ENCODE peak calls at places on chromosome 13, in eight cellular contexts. J is CD4-positive, alpha-beta T cell; U is naive thymus-derived CD4-positive, alpha-beta T cell; B is GM23338; T is Caco-2; V is IMR-90; S is sigmoid colon; W is right cardiac atrium. A is an unnamed sample.
A peak's percentile ranks its signal among the peaks of the same experiment; 100 is the strongest.

GRCh38 chr13:107441279-107441678 is 774.1 kb downstream of the LIG4 start:
- DNase-seq in J (no peak), U (no peak), B (no peak), T (no peak), V (peak; percentile 89), S (no peak), W (no peak), A (no peak)

GRCh38 chr13:35789335-35790166 is 313.1 kb upstream of the MAB21L1 start:
- DNase-seq in J (no peak), U (no peak), B (peak; percentile 53), T (peak; percentile 9), V (peak; percentile 61), S (no peak), W (no peak), A (peak; percentile 43)

GRCh38 chr13:98672947-98673545 is 79.4 kb downstream of the SLC15A1 start:
- DNase-seq in J (peak; percentile 22), U (peak; percentile 57), B (peak; percentile 90), T (peak; percentile 87), V (peak; percentile 75), S (peak; percentile 84), W (peak; percentile 75), A (peak; percentile 75)

GRCh38 chr13:98349731-98350305 is 172.7 kb upstream of the RNF113B start:
- DNase-seq in J (no peak), U (no peak), B (peak; percentile 71), T (peak; percentile 65), V (no peak), S (no peak), W (no peak), A (no peak)

GRCh38 chr13:36421447-36421846 is 10.8 kb upstream of the CCNA1 start:
- DNase-seq in J (no peak), U (no peak), B (no peak), T (no peak), V (no peak), S (no peak), W (no peak), A (no peak)

GRCh38 chr13:27171244-27171829 is at the start of gene USP12:
- DNase-seq in J (peak; percentile 46), U (no peak), B (peak; percentile 73), T (peak; percentile 72), V (peak; percentile 22), S (no peak), W (no peak), A (peak; percentile 54)

GRCh38 chr13:66864627-66865026 is 365.5 kb downstream of the PCDH9 start:
- DNase-seq in J (no peak), U (no peak), B (no peak), T (no peak), V (no peak), S (no peak), W (no peak), A (no peak)

GRCh38 chr13:67101730-67102467 is 128.2 kb downstream of the PCDH9 start:
- DNase-seq in J (no peak), U (no peak), B (no peak), T (no peak), V (peak; percentile 6), S (no peak), W (no peak), A (no peak)

GRCh38 chr13:43286769-43287168 is 263.4 kb downstream of the DNAJC15 start:
- DNase-seq in J (no peak), U (no peak), B (no peak), T (no peak), V (no peak), S (no peak), W (no peak), A (no peak)

GRCh38 chr13:34748078-34748477 is 194.0 kb upstream of the NBEA start:
- DNase-seq in J (no peak), U (no peak), B (no peak), T (no peak), V (no peak), S (no peak), W (peak; percentile 71), A (no peak)

GRCh38 chr13:34640179-34640929 is 301.7 kb upstream of the NBEA start:
- DNase-seq in J (no peak), U (no peak), B (no peak), T (no peak), V (no peak), S (no peak), W (no peak), A (no peak)

GRCh38 chr13:76799696-76800095 is 86.5 kb downstream of the KCTD12 start:
- DNase-seq in J (no peak), U (peak; percentile 6), B (no peak), T (no peak), V (no peak), S (no peak), W (no peak), A (no peak)

GRCh38 chr13:111396457-111396856 is 76.0 kb downstream of the TEX29 start:
- DNase-seq in J (no peak), U (no peak), B (no peak), T (no peak), V (no peak), S (no peak), W (no peak), A (no peak)

GRCh38 chr13:72839831-72840426 is 58.0 kb downstream of the PIBF1 start:
- DNase-seq in J (peak; percentile 18), U (peak; percentile 36), B (peak; percentile 75), T (peak; percentile 77), V (peak; percentile 42), S (no peak), W (no peak), A (peak; percentile 43)

GRCh38 chr13:68574053-68574452 is 1343.9 kb upstream of the PCDH9 start:
- DNase-seq in J (no peak), U (no peak), B (no peak), T (no peak), V (no peak), S (no peak), W (no peak), A (no peak)

GRCh38 chr13:42007844-42008243 is 40.6 kb upstream of the DGKH start:
- DNase-seq in J (no peak), U (no peak), B (no peak), T (no peak), V (peak; percentile 79), S (no peak), W (no peak), A (no peak)

GRCh38 chr13:22461854-22462565 is 718.8 kb upstream of the SGCG start:
- DNase-seq in J (no peak), U (no peak), B (no peak), T (no peak), V (no peak), S (no peak), W (no peak), A (no peak)

GRCh38 chr13:73870970-73871935 is 263.0 kb downstream of the KLF12 start:
- DNase-seq in J (no peak), U (peak; percentile 17), B (peak; percentile 59), T (no peak), V (peak; percentile 96), S (no peak), W (peak; percentile 37), A (peak; percentile 28)

GRCh38 chr13:25468330-25469178 is 96.8 kb downstream of the ATP8A2 start:
- DNase-seq in J (no peak), U (no peak), B (peak; percentile 73), T (no peak), V (no peak), S (no peak), W (peak; percentile 15), A (peak; percentile 64)

GRCh38 chr13:73704587-73704986 is 429.6 kb downstream of the KLF12 start:
- DNase-seq in J (no peak), U (no peak), B (no peak), T (no peak), V (no peak), S (no peak), W (no peak), A (no peak)

DNA sequence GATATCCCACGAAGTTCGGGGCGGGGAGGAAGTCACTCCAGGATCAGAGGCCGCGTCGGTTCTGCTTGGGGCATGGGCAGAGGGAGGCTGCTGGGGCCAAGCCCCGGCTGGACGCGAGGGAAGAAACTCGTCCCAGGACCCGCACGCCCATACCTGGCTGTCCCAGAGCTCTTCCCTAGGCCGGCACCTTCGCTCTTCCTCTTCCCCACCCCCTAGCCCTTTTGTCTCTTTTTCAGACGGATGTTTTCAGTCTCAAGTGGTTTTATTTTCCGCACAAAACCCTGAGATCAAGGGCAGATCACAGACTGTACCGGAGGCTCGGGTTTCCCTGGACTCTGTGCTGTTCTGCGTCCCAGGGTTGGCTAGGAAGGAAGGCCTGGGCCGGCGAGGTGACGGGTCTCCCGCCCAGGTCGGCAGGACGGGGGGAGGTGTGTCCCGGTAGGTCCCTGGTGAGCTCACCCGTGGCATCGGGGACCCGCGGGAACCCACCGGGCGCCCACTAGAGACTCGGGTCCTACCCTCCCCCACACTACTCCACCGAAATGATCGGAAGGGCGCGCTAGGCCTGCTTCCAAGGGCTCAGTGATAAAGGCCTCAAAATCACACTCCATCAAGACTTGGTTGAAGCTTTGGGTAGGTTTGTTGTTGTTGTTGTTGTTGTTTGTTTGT is 7.9 kb downstream of the ZIC2 start:
- DNase-seq in J (no peak), U (no peak), B (peak; percentile 61), T (no peak), V (no peak), S (no peak), W (no peak), A (peak; percentile 68)
- H3K27me3 ChIP-seq in J (peaks cover 98% of the 10 kb centered on the region), U (peaks cover 38% of the 10 kb centered on the region), B (peaks cover 96% of the 10 kb centered on the region), T (peaks cover 6% of the 10 kb centered on the region), V (peaks cover 93% of the 10 kb centered on the region), S (peaks cover 97% of the 10 kb centered on the region), W (peaks cover 7% of the 10 kb centered on the region), A (no peaks in the 10 kb centered on the region)

DNA sequence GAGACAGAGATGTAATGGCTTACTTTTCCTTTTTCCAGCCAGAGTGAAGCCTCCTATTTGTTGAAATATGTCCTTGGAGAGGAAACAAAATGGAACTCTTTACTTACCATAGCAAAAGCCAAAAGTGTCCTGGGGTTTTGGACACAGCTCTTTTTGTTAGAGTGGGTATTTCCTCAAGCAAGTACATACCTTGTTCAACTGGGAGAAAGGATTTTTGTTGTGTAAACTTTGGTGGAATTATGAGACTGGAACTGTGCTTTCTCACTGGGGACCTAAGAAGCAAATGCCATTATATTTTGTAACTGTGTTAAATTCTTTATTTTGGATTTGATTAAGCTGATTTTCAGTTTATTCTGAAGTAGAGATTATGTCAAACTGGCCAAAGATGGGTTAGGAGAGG is 58.4 kb downstream of the CYSLTR2 start:
- DNase-seq in J (no peak), U (no peak), B (no peak), T (no peak), V (no peak), S (no peak), W (no peak), A (no peak)
- H3K27me3 ChIP-seq in J (no peaks in the 10 kb centered on the region), U (no peaks in the 10 kb centered on the region), B (no peaks in the 10 kb centered on the region), T (no peaks in the 10 kb centered on the region), V (peaks cover 5% of the 10 kb centered on the region), S (no peaks in the 10 kb centered on the region), W (no peaks in the 10 kb centered on the region), A (no peaks in the 10 kb centered on the region)

GRCh38 chr13:51137250-51137649 is 26.2 kb upstream of the C13orf42 start:
- DNase-seq in J (no peak), U (no peak), B (no peak), T (no peak), V (no peak), S (no peak), W (no peak), A (no peak)
- H3K27me3 ChIP-seq in J (peaks cover 5% of the 10 kb centered on the region), U (no peaks in the 10 kb centered on the region), B (no peaks in the 10 kb centered on the region), T (no peaks in the 10 kb centered on the region), V (peaks cover 2% of the 10 kb centered on the region), S (no peaks in the 10 kb centered on the region), W (no peaks in the 10 kb centered on the region), A (no peaks in the 10 kb centered on the region)

DNA sequence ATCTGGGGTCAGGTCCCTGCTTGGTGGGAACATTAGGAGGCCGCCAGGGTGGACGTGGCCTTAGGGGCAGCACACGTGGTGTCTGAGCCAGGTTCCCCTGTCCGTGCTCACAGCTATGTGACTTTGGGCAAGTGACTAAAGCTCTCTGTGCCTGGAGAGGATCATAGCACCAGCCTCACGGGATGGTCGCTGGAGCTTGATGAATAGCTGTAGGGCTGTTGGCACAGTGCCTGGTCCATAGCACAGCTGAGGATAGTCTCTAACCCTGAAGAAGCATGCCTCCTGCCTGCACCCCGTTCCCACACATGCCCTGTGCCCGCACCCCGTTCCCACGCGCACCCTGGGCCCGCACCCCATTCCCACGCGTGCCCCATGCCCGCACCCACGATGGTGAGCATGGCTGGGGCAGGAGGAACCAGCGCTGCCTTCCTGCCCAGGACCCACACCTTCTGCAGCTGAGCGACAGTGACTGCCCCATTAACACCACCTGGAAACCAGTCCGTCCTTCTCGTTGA is 63.7 kb upstream of the F7 start:
- DNase-seq in J (no peak), U (no peak), B (no peak), T (no peak), V (no peak), S (no peak), W (no peak), A (no peak)
- H3K27me3 ChIP-seq in J (no peaks in the 10 kb centered on the region), U (no peaks in the 10 kb centered on the region), B (no peaks in the 10 kb centered on the region), T (no peaks in the 10 kb centered on the region), V (peaks cover 48% of the 10 kb centered on the region), S (no peaks in the 10 kb centered on the region), W (no peaks in the 10 kb centered on the region), A (peaks cover 49% of the 10 kb centered on the region)